ENCODE peak calls at places on chromosome 19, in seven cellular contexts. T is astrocyte; D is HCT116; K is CD8-positive, alpha-beta memory T cell; R is ascending aorta; A is thoracic aorta; C is right atrium auricular region. M is an unnamed sample.

GRCh38 chr19:16497837-16498236 is 1.6 kb downstream of the C19orf44 start:
- DNase-seq in T (no peak), D (no peak), K (no peak), R (no peak), A (no peak), C (no peak), M (no peak)

GRCh38 chr19:4506449-4507149 is 11.7 kb downstream of the PLIN4 start:
- DNase-seq in T (peak; percentile 59), D (no peak), K (no peak), R (no peak), A (no peak), C (no peak), M (no peak)

GRCh38 chr19:47417107-47417745 is 2.1 kb downstream of the MEIS3 start:
- DNase-seq in T (no peak), D (no peak), K (no peak), R (no peak), A (no peak), C (no peak), M (no peak)

GRCh38 chr19:52527954-52528326 is 472 bp downstream of the ZNF808 start:
- DNase-seq in T (no peak), D (no peak), K (no peak), R (no peak), A (no peak), C (no peak), M (no peak)

GRCh38 chr19:38152461-38153379 is 71.3 kb downstream of the DPF1 start:
- DNase-seq in T (peak; percentile 79), D (no peak), K (no peak), R (no peak), A (no peak), C (no peak), M (no peak)

GRCh38 chr19:801030-801860 is 4.0 kb downstream of the PTBP1 start:
- DNase-seq in T (no peak), D (no peak), K (no peak), R (peak; percentile 82), A (peak; percentile 55), C (peak; percentile 74), M (no peak)

GRCh38 chr19:16604615-16605014 is 23.4 kb downstream of the MED26 start:
- DNase-seq in T (no peak), D (no peak), K (no peak), R (no peak), A (no peak), C (no peak), M (no peak)

GRCh38 chr19:38683393-38684077 is 36.1 kb downstream of the ACTN4 start:
- DNase-seq in T (peak; percentile 94), D (peak; percentile 99), K (peak; percentile 34), R (peak; percentile 92), A (no peak), C (peak; percentile 77), M (peak; percentile 97)

GRCh38 chr19:947707-948533 is 22.1 kb downstream of the ARID3A start:
- DNase-seq in T (no peak), D (no peak), K (no peak), R (peak; percentile 81), A (no peak), C (no peak), M (no peak)

GRCh38 chr19:16836115-16836905 is 7.1 kb downstream of the SIN3B start:
- DNase-seq in T (no peak), D (no peak), K (no peak), R (no peak), A (no peak), C (no peak), M (no peak)

GRCh38 chr19:54172764-54173699 is at the start of gene TMC4:
- DNase-seq in T (no peak), D (peak; percentile 63), K (no peak), R (no peak), A (no peak), C (no peak), M (peak; percentile 62)

GRCh38 chr19:1041835-1042685 is 2.2 kb downstream of the ABCA7 start:
- DNase-seq in T (no peak), D (peak; percentile 90), K (no peak), R (no peak), A (no peak), C (no peak), M (no peak)

GRCh38 chr19:17326595-17326966 is 8.1 kb downstream of the ANO8 start:
- DNase-seq in T (no peak), D (no peak), K (no peak), R (no peak), A (no peak), C (no peak), M (peak; percentile 57)

GRCh38 chr19:50358483-50359431 is 6.7 kb downstream of the NAPSA start:
- DNase-seq in T (no peak), D (no peak), K (peak; percentile 72), R (peak; percentile 76), A (no peak), C (no peak), M (peak; percentile 54)

GRCh38 chr19:36106991-36107390 is 4.0 kb upstream of the OVOL3 start:
- DNase-seq in T (no peak), D (no peak), K (no peak), R (no peak), A (no peak), C (no peak), M (no peak)

GRCh38 chr19:10290876-10291553 is 1.3 kb downstream of the ICAM5 start:
- DNase-seq in T (no peak), D (peak; percentile 50), K (peak; percentile 39), R (no peak), A (no peak), C (no peak), M (no peak)

GRCh38 chr19:10290439-10290875 is 705 bp downstream of the ICAM5 start:
- DNase-seq in T (no peak), D (no peak), K (no peak), R (no peak), A (no peak), C (no peak), M (no peak)

GRCh38 chr19:10289836-10290438 is at the start of gene ICAM5:
- DNase-seq in T (no peak), D (peak; percentile 57), K (no peak), R (no peak), A (no peak), C (no peak), M (no peak)

GRCh38 chr19:10288662-10289166 is 1.0 kb upstream of the ICAM5 start:
- DNase-seq in T (no peak), D (peak; percentile 74), K (no peak), R (no peak), A (no peak), C (no peak), M (no peak)

GRCh38 chr19:10289167-10289835 is 451 bp upstream of the ICAM5 start:
- DNase-seq in T (no peak), D (peak; percentile 77), K (peak; percentile 67), R (no peak), A (no peak), C (no peak), M (no peak)
- H3K4me1 ChIP-seq in T (peaks cover 32% of the 10 kb centered on the region), D (peaks cover 13% of the 10 kb centered on the region), K (peaks cover 77% of the 10 kb centered on the region), R (peaks cover 34% of the 10 kb centered on the region), A (peaks cover 45% of the 10 kb centered on the region), C (peaks cover 77% of the 10 kb centered on the region), M (peaks cover 22% of the 10 kb centered on the region)

DNA sequence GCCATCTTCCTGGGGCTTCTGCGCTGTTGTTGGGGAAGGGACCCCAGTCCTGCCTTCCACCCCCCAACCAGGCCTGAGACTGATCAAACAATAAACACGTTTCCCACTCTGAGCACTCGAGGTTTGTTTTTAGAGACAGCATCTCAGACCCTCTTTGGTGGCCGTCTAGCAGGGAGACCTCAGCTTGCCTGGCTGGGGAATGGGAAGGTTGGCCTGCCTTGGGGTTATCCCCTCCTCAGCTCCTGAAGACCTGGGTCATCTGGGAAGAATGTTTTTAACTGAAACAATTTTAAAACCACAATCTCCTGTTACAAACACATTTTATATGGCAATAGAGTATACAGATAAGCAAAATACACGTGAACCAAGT is 2.0 kb downstream of the ZNF581 start:
- DNase-seq in T (no peak), D (no peak), K (no peak), R (no peak), A (no peak), C (no peak), M (no peak)
- H3K27ac ChIP-seq in T (no peak overlapping the region), D (peak overlapping the region; percentile 13), K (no peak overlapping the region), R (no peak overlapping the region), A (no peak overlapping the region), C (no peak overlapping the region), M (no peak overlapping the region)

GRCh38 chr19:18743281-18743825 is 47.8 kb downstream of the COMP start:
- DNase-seq in T (peak; percentile 40), D (no peak), K (no peak), R (no peak), A (no peak), C (peak; percentile 81), M (no peak)
- H3K4me1 ChIP-seq in T (no peaks in the 10 kb centered on the region), D (no peaks in the 10 kb centered on the region), K (no peaks in the 10 kb centered on the region), R (no peaks in the 10 kb centered on the region), A (no peaks in the 10 kb centered on the region), C (peaks cover 36% of the 10 kb centered on the region), M (no peaks in the 10 kb centered on the region)

GRCh38 chr19:48798937-48799336 is 11.9 kb downstream of the BCAT2 start:
- DNase-seq in T (no peak), D (no peak), K (no peak), R (no peak), A (no peak), C (no peak), M (no peak)
- H3K27ac ChIP-seq in T (peak overlapping the region; percentile 19), D (peak overlapping the region; percentile 34), K (no peak overlapping the region), R (peak overlapping the region; percentile 30), A (peak overlapping the region; percentile 38), C (no peak overlapping the region), M (no peak overlapping the region)

DNA sequence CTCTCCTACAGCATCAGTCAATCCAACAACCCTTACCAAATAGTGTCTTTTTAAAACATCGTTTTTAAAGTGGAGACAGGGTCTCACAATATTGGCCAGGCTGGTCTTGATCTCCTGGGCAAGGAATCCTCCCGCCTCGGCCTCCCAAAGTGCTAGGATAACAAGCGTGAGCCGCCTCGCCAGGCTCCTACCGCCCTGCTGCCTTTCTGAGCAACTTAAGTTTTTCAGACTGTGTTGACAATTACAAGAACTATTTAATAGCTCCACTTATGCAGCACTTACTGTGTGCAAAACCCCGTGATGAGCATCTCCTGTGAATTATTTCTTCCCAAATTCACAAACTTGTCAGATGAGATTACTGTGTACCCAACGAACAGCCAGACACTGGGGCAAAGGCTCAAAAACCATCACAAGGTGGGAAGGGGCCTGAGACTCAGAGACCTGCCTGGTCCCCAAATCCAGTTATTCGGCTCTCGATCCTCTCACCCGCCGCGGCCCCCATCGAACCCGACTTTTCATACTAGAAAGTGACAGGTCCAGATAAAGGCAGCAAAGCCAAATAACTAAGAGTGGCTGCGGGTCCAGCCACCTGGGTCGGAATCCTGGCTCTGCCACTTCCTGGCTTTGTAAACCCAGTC is 581 bp downstream of the RPL18 start:
- DNase-seq in T (no peak), D (no peak), K (no peak), R (no peak), A (no peak), C (no peak), M (no peak)
- H3K4me1 ChIP-seq in T (peaks cover 41% of the 10 kb centered on the region), D (peaks cover 34% of the 10 kb centered on the region), K (peaks cover 37% of the 10 kb centered on the region), R (peaks cover 23% of the 10 kb centered on the region), A (peaks cover 24% of the 10 kb centered on the region), C (peaks cover 62% of the 10 kb centered on the region), M (peaks cover 4% of the 10 kb centered on the region)

DNA sequence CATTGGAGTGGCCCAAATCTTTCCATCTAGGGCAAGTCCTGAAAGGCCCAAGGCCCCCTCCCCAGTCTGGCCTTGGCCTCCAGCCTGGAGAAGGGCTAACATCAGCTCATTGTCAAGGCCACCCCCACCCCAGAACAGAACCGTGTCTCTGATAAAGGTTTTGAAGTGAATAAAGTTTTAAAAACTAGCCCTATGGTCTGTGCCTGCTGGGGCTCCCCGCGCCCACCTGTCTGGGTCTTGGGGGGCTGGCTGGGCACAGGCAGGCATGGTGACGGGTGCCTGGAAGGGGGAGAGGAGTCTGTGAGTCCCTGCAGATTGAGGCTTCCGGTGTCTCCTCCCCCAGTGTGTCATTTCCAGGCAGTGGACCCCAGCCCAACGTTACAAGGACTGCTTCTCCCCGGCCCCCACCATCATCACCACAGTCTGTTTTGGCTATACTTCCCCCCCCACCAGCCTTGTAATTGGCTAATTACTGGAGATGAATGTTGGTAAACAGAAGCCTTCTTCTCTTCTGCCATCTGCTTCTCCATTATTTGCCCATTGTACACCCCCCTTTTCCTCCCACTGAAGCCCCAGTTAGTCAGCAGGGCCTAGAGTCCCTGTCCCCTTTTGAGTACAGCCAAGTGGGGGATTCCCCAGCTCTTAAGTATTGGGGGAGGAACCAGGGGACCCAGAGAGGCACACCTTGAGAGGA is 3.4 kb downstream of the GADD45GIP1 start:
- DNase-seq in T (no peak), D (no peak), K (no peak), R (no peak), A (no peak), C (no peak), M (no peak)
- H3K27ac ChIP-seq in T (peak overlapping the region; percentile 95), D (peak overlapping the region; percentile 34), K (no peak overlapping the region), R (peak overlapping the region; percentile 95), A (peak overlapping the region; percentile 93), C (peak overlapping the region; percentile 61), M (peak overlapping the region; percentile 61)

M was measured in breast epithelium.